ENCODE peak calls at places on chromosomes 6 and 20, in six cellular contexts. N is GM18507, U is smooth muscle cell of the brain vasculature, F is hepatocyte, W is mesothelial cell of epicardium, O is KBM-7. I is an unnamed sample.

GRCh38 chr6:12477616-12478015 is 187.5 kb downstream of the EDN1 start:
- DNase-seq in U (no peak), O (no peak), F (no peak), W (no peak), N (no peak), I (no peak)

GRCh38 chr6:7846971-7847818 is 63.4 kb downstream of the TXNDC5 start:
- DNase-seq in F (no peak), U (no peak), W (no peak), O (no peak), N (no peak), I (no peak)

GRCh38 chr6:82067021-82067420 is 180.5 kb downstream of the IBTK start:
- DNase-seq in W (no peak), N (peak; percentile 8), O (peak; percentile 52), F (no peak), U (no peak), I (no peak)

GRCh38 chr6:63640062-63640461 is 4.5 kb downstream of the PHF3 start:
- DNase-seq in W (no peak), N (no peak), O (no peak), U (no peak), F (no peak), I (no peak)

GRCh38 chr6:99588618-99589289 is 17.9 kb upstream of the PRDM13 start:
- DNase-seq in U (peak; percentile 21), F (peak; percentile 83), W (peak; percentile 72), N (peak; percentile 38), O (peak; percentile 93), I (peak; percentile 80)

GRCh38 chr6:113530769-113531168 is 326.4 kb upstream of the MARCKS start:
- DNase-seq in N (no peak), W (no peak), F (peak; percentile 6), O (no peak), U (peak; percentile 66), I (no peak)

GRCh38 chr20:17622851-17623508 is 53.1 kb downstream of the DSTN start:
- DNase-seq in N (no peak), U (no peak), F (no peak), W (no peak), O (no peak), I (no peak)

GRCh38 chr6:73242001-73242400 is 16.7 kb upstream of the KHDC1L start:
- DNase-seq in U (no peak), W (no peak), F (no peak), N (no peak), O (no peak), I (no peak)

GRCh38 chr6:48272518-48272917 is 161.5 kb upstream of the PTCHD4 start:
- DNase-seq in N (no peak), O (no peak), F (no peak), W (no peak), U (no peak), I (no peak)

GRCh38 chr6:152004036-152004566 is 196.6 kb downstream of the ESR1 start:
- DNase-seq in W (no peak), O (no peak), U (no peak), F (no peak), N (no peak), I (no peak)

GRCh38 chr6:139600919-139601470 is 226.5 kb upstream of the CITED2 start:
- DNase-seq in U (no peak), W (no peak), O (no peak), F (no peak), N (peak; percentile 17), I (no peak)

GRCh38 chr6:15260099-15260821 is 14.4 kb downstream of the JARID2 start:
- DNase-seq in N (no peak), O (no peak), U (no peak), F (no peak), W (no peak), I (no peak)

GRCh38 chr6:123201869-123202372 is 205.9 kb downstream of the CLVS2 start:
- DNase-seq in O (no peak), N (no peak), W (no peak), F (no peak), U (no peak), I (no peak)

GRCh38 chr6:84422380-84422968 is 195.0 kb upstream of the CEP162 start:
- DNase-seq in U (peak; percentile 77), N (no peak), O (peak; percentile 62), W (peak; percentile 85), F (peak; percentile 75), I (peak; percentile 53)

GRCh38 chr20:56414842-56415765 is 3.0 kb downstream of the CASS4 start:
- DNase-seq in O (no peak), U (no peak), F (no peak), W (no peak), N (no peak), I (no peak)

GRCh38 chr6:44025226-44025625 is 102.0 kb downstream of the MRPL14 start:
- DNase-seq in U (no peak), F (no peak), O (no peak), N (no peak), W (no peak), I (no peak)

GRCh38 chr6:45377041-45377554 is 636 bp downstream of the SUPT3H start:
- DNase-seq in F (no peak), W (no peak), U (no peak), O (no peak), N (no peak), I (no peak)

GRCh38 chr20:48789185-48789668 is 38.6 kb downstream of the PREX1 start:
- DNase-seq in O (no peak), N (no peak), F (no peak), W (no peak), U (no peak), I (no peak)

GRCh38 chr6:137927777-137928218 is 60.7 kb downstream of the TNFAIP3 start:
- DNase-seq in U (no peak), W (no peak), O (peak; percentile 88), N (peak; percentile 52), F (no peak), I (no peak)

GRCh38 chr6:43707269-43707668 is 19.7 kb upstream of the MRPS18A start:
- DNase-seq in F (no peak), O (no peak), W (no peak), N (no peak), U (no peak), I (no peak)

GRCh38 chr6:155528982-155529453 is 73.4 kb upstream of the NOX3 start:
- DNase-seq in O (peak; percentile 4), F (peak; percentile 57), N (no peak), U (peak; percentile 28), W (no peak), I (no peak)

GRCh38 chr6:167825759-167826229 is 917 bp upstream of the AFDN start:
- DNase-seq in O (no peak), F (peak; percentile 94), U (no peak), N (no peak), W (peak; percentile 78), I (peak; percentile 91)

GRCh38 chr20:13447385-13448180 is 191.1 kb downstream of the TASP1 start:
- DNase-seq in U (no peak), W (no peak), F (no peak), N (no peak), O (no peak), I (no peak)

GRCh38 chr6:139591075-139591474 is 216.6 kb upstream of the CITED2 start:
- DNase-seq in U (no peak), O (no peak), F (no peak), N (no peak), W (no peak), I (no peak)

GRCh38 chr6:156949376-156949775 is 172.2 kb downstream of the ARID1B start:
- DNase-seq in F (peak; percentile 23), N (no peak), W (no peak), O (no peak), U (peak; percentile 12), I (peak; percentile 31)

GRCh38 chr6:131163886-131164285 is 28.6 kb downstream of the AKAP7 start:
- DNase-seq in U (no peak), O (no peak), W (no peak), F (no peak), N (no peak), I (no peak)

GRCh38 chr20:40866056-40866455 is 162.6 kb upstream of the TOP1 start:
- DNase-seq in O (no peak), N (no peak), U (no peak), F (no peak), W (no peak), I (no peak)

GRCh38 chr20:45833030-45833882 is at the start of gene SNX21:
- DNase-seq in F (peak; percentile 91), N (no peak), U (peak; percentile 53), W (peak; percentile 75), O (peak; percentile 50), I (peak; percentile 77)